ENCODE peak calls at places on chromosomes 5 and 9, in four cellular contexts. W is GM12891, T is K562, Q is HepG2. I is an unnamed sample.
A peak's percentile ranks its signal among the peaks of the same experiment; 100 is the strongest.

GRCh38 chr5:125422342-125422741 is 675.9 kb upstream of the ZNF608 start:
- DNase-seq in T (no peak), W (no peak), Q (no peak), I (no peak)

GRCh38 chr9:16461231-16461840 is 409.1 kb downstream of the BNC2 start:
- DNase-seq in T (no peak), W (no peak), Q (no peak), I (no peak)

GRCh38 chr5:59789197-59789596 is 104.3 kb downstream of the PDE4D start:
- DNase-seq in Q (no peak), W (no peak), T (no peak), I (no peak)

GRCh38 chr9:21904371-21904770 is 89.8 kb downstream of the CDKN2A start:
- DNase-seq in T (no peak), W (no peak), Q (no peak), I (no peak)

GRCh38 chr5:83255268-83255667 is 177.9 kb downstream of the XRCC4 start:
- DNase-seq in T (no peak), W (no peak), Q (no peak), I (no peak)

GRCh38 chr9:109301012-109301411 is 19.8 kb downstream of the EPB41L4B start:
- DNase-seq in W (no peak), T (no peak), Q (no peak), I (no peak)

GRCh38 chr5:73284196-73284795 is 111.3 kb downstream of the TMEM174 start:
- DNase-seq in W (no peak), T (no peak), Q (no peak), I (no peak)

GRCh38 chr9:84315278-84315877 is 25.2 kb downstream of the SLC28A3 start:
- DNase-seq in W (no peak), Q (peak; percentile 23), T (peak; percentile 40), I (no peak)

GRCh38 chr9:81028504-81028903 is 660.8 kb downstream of the TLE1 start:
- DNase-seq in W (no peak), Q (peak; percentile 18), T (no peak), I (no peak)

GRCh38 chr5:119554597-119554996 is 74.8 kb upstream of the FAM170A start:
- DNase-seq in W (no peak), Q (no peak), T (no peak), I (no peak)

GRCh38 chr5:27906911-27907590 is 868.7 kb upstream of the CDH9 start:
- DNase-seq in W (no peak), T (no peak), Q (peak; percentile 1), I (no peak)

GRCh38 chr5:96721351-96721970 is 59.3 kb downstream of the CAST start:
- DNase-seq in Q (no peak), T (no peak), W (no peak), I (no peak)

GRCh38 chr9:130451509-130452388 is 7.0 kb downstream of the ASS1 start:
- DNase-seq in W (no peak), Q (peak; percentile 61), T (peak; percentile 74), I (no peak)

GRCh38 chr9:129639756-129640085 is 2.2 kb downstream of the ASB6 start:
- DNase-seq in Q (no peak), W (no peak), T (no peak), I (no peak)

GRCh38 chr9:89954229-89954628 is 349.4 kb downstream of the GADD45G start:
- DNase-seq in T (no peak), W (no peak), Q (no peak), I (no peak)

GRCh38 chr9:127567119-127567897 is 44.8 kb upstream of the STXBP1 start:
- DNase-seq in T (peak; percentile 32), Q (no peak), W (no peak), I (no peak)

GRCh38 chr9:131279927-131280530 is 3.7 kb upstream of the FAM78A start:
- DNase-seq in Q (no peak), W (no peak), T (no peak), I (no peak)

GRCh38 chr9:118023649-118024048 is 319.4 kb downstream of the TLR4 start:
- DNase-seq in T (no peak), Q (no peak), W (no peak), I (no peak)

GRCh38 chr5:135222171-135222681 is 176.8 kb downstream of the MACROH2A1 start:
- DNase-seq in Q (no peak), T (no peak), W (no peak), I (no peak)

GRCh38 chr5:59380350-59380951 is 513.1 kb downstream of the PDE4D start:
- DNase-seq in T (peak; percentile 7), W (peak; percentile 11), Q (peak; percentile 50), I (no peak)

GRCh38 chr5:180624630-180625029 is 24.8 kb downstream of the FLT4 start:
- DNase-seq in T (no peak), W (no peak), Q (no peak), I (no peak)

GRCh38 chr5:57215629-57216195 is 41.9 kb downstream of the GPBP1 start:
- DNase-seq in Q (no peak), W (no peak), T (no peak), I (no peak)

GRCh38 chr9:80954521-80954920 is 734.8 kb downstream of the TLE1 start:
- DNase-seq in T (no peak), Q (no peak), W (no peak), I (no peak)

DNA sequence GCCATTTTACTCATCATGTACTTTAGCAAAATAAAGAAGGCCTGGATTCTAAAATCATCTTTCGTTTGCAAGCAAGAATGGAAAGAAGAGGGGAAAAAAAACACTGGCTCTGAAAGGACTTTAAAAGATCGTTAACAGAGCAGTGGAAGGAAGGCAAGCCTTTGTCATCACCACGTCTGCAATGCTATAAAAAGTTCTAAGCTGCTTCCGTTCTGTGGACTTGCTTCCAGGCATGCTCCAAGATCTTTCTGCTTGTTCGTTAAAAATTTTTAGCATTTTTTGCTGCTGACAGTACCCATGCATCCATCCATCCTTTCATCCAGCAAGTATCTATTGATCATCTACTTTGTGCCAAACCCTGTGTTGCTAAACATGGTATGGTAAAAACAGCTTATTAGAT is 226.5 kb downstream of the GABBR2 start:
- DNase-seq in Q (no peak), W (no peak), T (no peak), I (no peak)
- TF ChIP-seq TAF1 in Q (no peak), W (no peak), T (no peak), I (no peak)

DNA sequence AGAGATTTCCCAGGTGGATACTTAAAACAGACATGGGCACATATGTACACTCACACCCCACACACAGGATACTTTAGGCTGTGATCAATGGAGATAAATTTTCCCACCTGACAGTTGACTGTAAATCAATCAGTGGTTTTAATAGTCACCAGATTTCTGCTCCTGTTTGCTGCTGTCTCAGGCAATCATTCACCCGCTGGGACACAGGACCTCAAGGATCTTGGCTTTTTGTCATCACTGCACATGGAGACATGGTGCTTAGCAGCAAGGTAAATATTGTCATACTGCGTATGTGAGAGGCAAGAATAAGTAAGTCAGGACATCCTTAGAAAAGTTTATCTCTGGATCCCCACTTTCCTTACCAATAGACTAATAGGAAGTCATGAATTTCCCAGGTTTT is 60.8 kb upstream of the KLF9 start:
- DNase-seq in T (no peak), Q (no peak), W (no peak), I (no peak)
- TF ChIP-seq POLR2AphosphoS5 in T (no peak), Q (no peak), W (no peak), I (no peak)

GRCh38 chr5:140550147-140551079 is 3.0 kb downstream of the EIF4EBP3 start:
- DNase-seq in W (no peak), Q (no peak), T (no peak), I (no peak)

GRCh38 chr5:140548791-140549190 is 1.3 kb downstream of the EIF4EBP3 start:
- DNase-seq in W (no peak), Q (no peak), T (no peak), I (no peak)

GRCh38 chr5:140547508-140548299 is at the start of gene EIF4EBP3:
- DNase-seq in W (peak; percentile 88), T (peak; percentile 89), Q (peak; percentile 94), I (peak; percentile 82)

GRCh38 chr5:140548300-140548688 is 832 bp downstream of the EIF4EBP3 start:
- DNase-seq in Q (no peak), T (no peak), W (no peak), I (no peak)

GRCh38 chr5:140549237-140550144 is 2.0 kb downstream of the EIF4EBP3 start:
- DNase-seq in Q (no peak), T (peak; percentile 32), W (no peak), I (no peak)
- TF ChIP-seq POLR2A in Q (no peak), T (peak; percentile 46), W (peak; percentile 47), I (peak; percentile 55)

DNA sequence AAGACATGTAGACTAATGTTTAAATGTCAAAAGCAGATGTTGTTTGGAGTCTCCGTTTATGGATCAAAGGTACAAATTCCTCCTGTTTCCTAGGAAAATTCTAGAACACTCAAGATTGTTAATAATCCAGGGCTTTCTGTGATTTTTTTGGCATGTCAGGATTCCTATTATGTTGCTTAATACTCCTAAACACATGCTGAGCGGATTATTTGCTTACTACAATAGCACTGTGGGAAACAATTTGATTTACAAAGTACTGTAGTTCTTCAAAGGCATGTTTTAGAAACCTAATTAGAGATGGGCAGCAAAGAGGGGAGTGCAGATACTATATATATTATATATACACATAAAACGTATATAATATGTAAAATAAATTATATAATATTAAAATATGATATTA is 19.0 kb upstream of the SCAMP1 start:
- DNase-seq in T (no peak), Q (no peak), W (no peak), I (no peak)
- TF ChIP-seq TAF1 in T (no peak), Q (no peak), W (no peak), I (no peak)

GRCh38 chr5:141512390-141513020 is 23.6 kb downstream of the PCDHGC5 start:
- DNase-seq in W (no peak), T (peak; percentile 89), Q (peak; percentile 45), I (peak; percentile 73)
- TF ChIP-seq POLR2AphosphoS5 in W (no peak), T (peak; percentile 30), Q (no peak), I (no peak)

GRCh38 chr5:6712582-6713273 is 504 bp upstream of the TENT4A start:
- DNase-seq in Q (peak; percentile 92), W (peak; percentile 93), T (peak; percentile 95), I (peak; percentile 91)
- TF ChIP-seq POLR2A in Q (no peak), W (peak; percentile 36), T (peak; percentile 87), I (peak; percentile 80)

GRCh38 chr5:5467737-5468136 is 45.3 kb downstream of the ICE1 start:
- DNase-seq in Q (no peak), T (no peak), W (no peak), I (no peak)
- TF ChIP-seq TAF1 in Q (no peak), T (no peak), W (no peak), I (no peak)

GRCh38 chr5:166119506-166119905 is 2171.9 kb upstream of the WWC1 start:
- DNase-seq in Q (no peak), T (no peak), W (no peak), I (no peak)
- TF ChIP-seq POLR2AphosphoS5 in Q (no peak), T (no peak), W (no peak), I (no peak)

GRCh38 chr9:86354048-86354881 is at the start of gene TUT7:
- DNase-seq in W (peak; percentile 84), T (peak; percentile 85), Q (peak; percentile 90), I (peak; percentile 83)
- TF ChIP-seq POLR2A in W (peak; percentile 72), T (peak; percentile 73), Q (peak; percentile 89), I (peak; percentile 70)

DNA sequence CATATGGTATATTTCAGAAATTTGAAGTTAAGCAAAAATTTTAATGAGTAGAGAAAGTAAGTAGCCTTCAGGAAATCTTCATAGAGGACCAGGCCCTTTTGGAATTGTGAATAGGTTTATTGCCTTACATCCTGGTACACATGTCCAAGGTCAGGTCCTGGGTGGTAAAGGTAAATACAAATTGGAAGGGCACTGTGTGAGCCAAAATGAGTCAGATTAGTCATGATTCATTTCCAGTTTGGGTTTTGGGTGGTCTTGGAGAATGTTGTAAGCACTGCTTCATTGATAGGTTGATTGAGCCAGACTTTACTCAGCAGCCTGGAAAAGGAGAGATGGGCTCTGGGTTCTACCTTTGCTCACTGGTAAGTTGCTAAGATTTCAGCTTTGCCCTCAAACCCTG is 82.5 kb upstream of the ZNF169 start:
- DNase-seq in Q (peak; percentile 44), T (no peak), W (no peak), I (no peak)
- TF ChIP-seq TAF1 in Q (no peak), T (no peak), W (no peak), I (no peak)